ENCODE peak calls at places on chromosomes 5 and 9, in seven cellular contexts. R is mucosa of descending colon; D is HFF-Myc; B is fibroblast of mammary gland; E is CD8-positive, alpha-beta T cell; I is prostate gland; J is HCT116. X is an unnamed sample.

GRCh38 chr5:159088371-159088770 is 11.3 kb downstream of the EBF1 start:
- DNase-seq in I (no peak), J (no peak), R (no peak), E (no peak), D (no peak), B (no peak), X (no peak)

GRCh38 chr5:172646716-172647285 is 5.7 kb downstream of the NEURL1B start:
- DNase-seq in D (no peak), J (no peak), R (peak), B (no peak), E (no peak), I (no peak), X (no peak)

GRCh38 chr5:149267241-149267973 is 4.3 kb upstream of the AFAP1L1 start:
- DNase-seq in D (no peak), B (no peak), I (no peak), E (no peak), R (no peak), J (no peak), X (no peak)

GRCh38 chr5:147483961-147484707 is 25.7 kb downstream of the DPYSL3 start:
- DNase-seq in R (peak), E (no peak), D (peak), I (no peak), J (no peak), B (peak), X (peak)

GRCh38 chr5:116575635-116576042 is 1.0 kb upstream of the SEMA6A start:
- DNase-seq in J (no peak), D (no peak), R (peak), E (no peak), I (peak), B (no peak), X (no peak)

GRCh38 chr5:145904743-145905142 is 31.6 kb upstream of the SH3RF2 start:
- DNase-seq in R (no peak), D (no peak), J (no peak), B (no peak), E (no peak), I (no peak), X (no peak)

GRCh38 chr5:125302577-125302976 is 556.1 kb upstream of the ZNF608 start:
- DNase-seq in B (no peak), E (no peak), J (no peak), I (no peak), D (no peak), R (no peak), X (no peak)

GRCh38 chr5:89308606-89309040 is 425.6 kb upstream of the MEF2C start:
- DNase-seq in I (no peak), D (no peak), E (no peak), B (no peak), R (no peak), J (no peak), X (no peak)

GRCh38 chr5:107557051-107557658 is 113.6 kb downstream of the EFNA5 start:
- DNase-seq in B (no peak), J (peak), R (no peak), E (no peak), I (peak), D (no peak), X (peak)

GRCh38 chr9:96524045-96524444 is 74.1 kb downstream of the HABP4 start:
- DNase-seq in B (no peak), D (no peak), E (no peak), J (no peak), I (no peak), R (no peak), X (peak)

GRCh38 chr5:141850786-141851185 is 27.4 kb downstream of the PCDH1 start:
- DNase-seq in I (no peak), J (no peak), E (no peak), B (no peak), D (no peak), R (no peak), X (no peak)

GRCh38 chr9:32251539-32251938 is 132.9 kb upstream of the ACO1 start:
- DNase-seq in R (no peak), J (peak), B (peak), E (no peak), D (peak), I (peak), X (peak)

GRCh38 chr9:73411494-73411893 is 259.8 kb downstream of the ANXA1 start:
- DNase-seq in R (no peak), I (no peak), D (no peak), B (no peak), J (no peak), E (no peak), X (no peak)

GRCh38 chr9:113476511-113476916 is 13.0 kb downstream of the RGS3 start:
- DNase-seq in B (no peak), J (no peak), R (no peak), E (no peak), I (no peak), D (no peak), X (no peak)

GRCh38 chr5:156913719-156914370 is 49.2 kb downstream of the TIMD4 start:
- DNase-seq in R (no peak), D (no peak), E (no peak), J (no peak), I (no peak), B (no peak), X (no peak)

GRCh38 chr5:56527174-56527573 is 288.2 kb upstream of the MAP3K1 start:
- DNase-seq in J (no peak), E (no peak), R (no peak), B (no peak), I (no peak), D (no peak), X (no peak)

GRCh38 chr5:62042007-62042406 is 264.0 kb upstream of the KIF2A start:
- DNase-seq in R (no peak), J (no peak), E (no peak), I (no peak), D (no peak), B (no peak), X (no peak)

GRCh38 chr5:131384616-131385214 is 120.9 kb downstream of the CDC42SE2 start:
- DNase-seq in D (no peak), B (peak), I (no peak), J (no peak), R (no peak), E (no peak), X (no peak)

GRCh38 chr9:111965566-111966019 is 69.0 kb downstream of the UGCG start:
- DNase-seq in D (no peak), I (no peak), E (no peak), J (peak), R (no peak), B (peak), X (peak)

GRCh38 chr9:114061292-114061691 is 16.8 kb downstream of the AMBP start:
- DNase-seq in D (no peak), R (no peak), J (no peak), E (no peak), B (no peak), I (no peak), X (no peak)

GRCh38 chr9:11328326-11328725 is 715.5 kb upstream of the PTPRD start:
- DNase-seq in D (no peak), I (no peak), B (no peak), J (no peak), E (no peak), R (no peak), X (no peak)

GRCh38 chr9:99783799-99784198 is 37.9 kb upstream of the NR4A3 start:
- DNase-seq in B (no peak), I (no peak), D (no peak), E (no peak), J (no peak), R (no peak), X (no peak)

GRCh38 chr9:132026932-132027585 is 52.6 kb downstream of the MED27 start:
- DNase-seq in I (no peak), D (peak), E (no peak), R (no peak), B (no peak), J (no peak), X (peak)

GRCh38 chr9:110316255-110316921 is 21.3 kb downstream of the TXNDC8 start:
- DNase-seq in D (no peak), B (peak), I (no peak), R (no peak), E (no peak), J (no peak), X (no peak)

GRCh38 chr5:180670586-180671359 is 21.4 kb upstream of the FLT4 start:
- DNase-seq in D (no peak), J (peak), B (peak), I (peak), E (no peak), R (no peak), X (peak)

GRCh38 chr9:107586493-107586892 is 96.9 kb upstream of the KLF4 start:
- DNase-seq in J (no peak), B (no peak), R (no peak), E (no peak), D (no peak), I (no peak), X (no peak)

GRCh38 chr5:14327624-14328023 is 184.5 kb downstream of the TRIO start:
- DNase-seq in B (no peak), E (no peak), D (no peak), R (no peak), I (no peak), J (no peak), X (no peak)

GRCh38 chr5:7372399-7372798 is 23.5 kb upstream of the ADCY2 start:
- DNase-seq in D (no peak), I (no peak), E (no peak), J (no peak), B (no peak), R (no peak), X (no peak)

GRCh38 chr9:114770991-114771390 is 34.8 kb downstream of the TNFSF15 start:
- DNase-seq in D (no peak), I (no peak), J (no peak), B (no peak), R (no peak), E (no peak), X (no peak)

GRCh38 chr5:146007270-146007669 is 70.9 kb downstream of the SH3RF2 start:
- DNase-seq in J (peak), R (no peak), I (no peak), D (peak), B (peak), E (no peak), X (peak)

GRCh38 chr9:133685653-133686504 is 49.7 kb downstream of the DBH start:
- DNase-seq in E (no peak), I (no peak), D (no peak), R (no peak), J (no peak), B (no peak), X (no peak)

GRCh38 chr9:133460405-133461175 is 812 bp downstream of the CACFD1 start:
- DNase-seq in J (no peak), D (no peak), E (no peak), R (peak), B (no peak), I (peak), X (peak)

GRCh38 chr5:179866241-179867078 is 7.8 kb upstream of the MRNIP start:
- DNase-seq in B (peak), D (no peak), E (no peak), R (no peak), J (no peak), I (no peak), X (no peak)

GRCh38 chr9:26565131-26565530 is 327.5 kb downstream of the CAAP1 start:
- DNase-seq in E (no peak), B (no peak), D (no peak), R (no peak), I (no peak), J (no peak), X (no peak)

GRCh38 chr5:107218457-107219193 is 452.1 kb downstream of the EFNA5 start:
- DNase-seq in I (no peak), R (no peak), J (no peak), B (peak), D (no peak), E (no peak), X (peak)

GRCh38 chr9:34171753-34172535 is 6.9 kb upstream of the UBAP1 start:
- DNase-seq in D (no peak), E (no peak), R (no peak), J (no peak), I (no peak), B (no peak), X (no peak)

GRCh38 chr9:63859475-63860215 is 1425.4 kb downstream of the FOXD4L5 start:
- DNase-seq in B (peak), J (peak), E (no peak), D (no peak), R (no peak), I (peak), X (no peak)

GRCh38 chr5:143600396-143601075 is 197.1 kb upstream of the NR3C1 start:
- DNase-seq in R (no peak), E (no peak), D (no peak), I (no peak), J (no peak), B (peak), X (peak)

GRCh38 chr5:141850183-141850768 is 27.9 kb downstream of the PCDH1 start:
- DNase-seq in B (peak), E (no peak), J (no peak), I (peak), D (no peak), R (peak), X (peak)

GRCh38 chr5:114361724-114362196 is at the start of gene KCNN2:
- DNase-seq in I (peak), D (peak), E (no peak), R (peak), B (peak), J (no peak), X (peak)

DNA sequence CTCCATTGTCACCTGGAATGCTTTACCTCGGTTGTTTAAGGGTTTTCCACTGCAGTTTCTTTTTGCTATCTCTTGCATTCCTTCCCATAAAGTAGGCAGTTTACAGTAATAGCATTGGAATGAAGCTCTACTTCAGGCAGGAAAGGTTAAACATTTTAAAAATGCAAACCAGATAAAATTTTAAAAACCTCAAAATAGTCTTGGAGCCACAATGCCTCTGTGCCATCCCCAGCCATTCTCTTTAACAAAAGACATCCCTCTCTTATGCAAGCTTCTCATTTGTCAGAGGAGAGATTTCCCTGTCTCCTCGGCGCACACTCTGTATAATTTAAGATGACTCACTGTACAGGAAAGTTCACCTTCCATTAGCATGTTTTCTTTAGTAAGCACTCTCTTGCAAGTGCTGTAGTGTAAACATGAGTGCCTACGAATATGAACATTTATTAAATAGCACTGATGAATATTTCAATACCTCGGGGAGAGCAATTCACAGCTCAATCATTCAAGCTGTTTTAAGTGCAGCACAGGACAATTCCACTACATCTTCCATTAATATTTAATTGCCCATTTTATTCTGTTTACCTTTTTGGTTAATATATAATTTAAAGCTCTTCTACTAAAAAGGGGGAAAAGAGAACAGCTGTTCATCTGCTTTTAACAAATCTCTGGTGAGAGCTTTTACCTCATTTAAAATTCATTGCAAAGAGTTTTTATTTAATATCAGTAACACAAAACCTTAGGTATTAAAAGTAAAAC is 343.6 kb downstream of the SPATA31D1 start:
- DNase-seq in R (no peak), I (no peak), B (peak), E (no peak), D (peak), J (no peak), X (peak)
- H3K4me3 ChIP-seq in R (no peak), I (no peak), B (no peak), E (no peak), D (peak), J (no peak), X (no peak)

GRCh38 chr5:60507687-60508086 is 192.3 kb downstream of the DEPDC1B start:
- DNase-seq in E (no peak), J (no peak), B (peak), D (no peak), I (no peak), R (no peak), X (no peak)
- TF ChIP-seq CTCF in E (no peak), J (no peak), B (no peak), D (no peak), I (no peak), R (no peak), X (no peak)

GRCh38 chr9:135903358-135903656 is 4.0 kb downstream of the CAMSAP1 start:
- DNase-seq in D (no peak), I (no peak), R (no peak), E (no peak), B (no peak), J (no peak), X (no peak)

GRCh38 chr9:135904121-135904520 is 3.2 kb downstream of the CAMSAP1 start:
- DNase-seq in I (no peak), E (no peak), B (no peak), J (no peak), R (no peak), D (no peak), X (no peak)

GRCh38 chr9:135901036-135901758 is 6.1 kb downstream of the CAMSAP1 start:
- DNase-seq in I (no peak), R (no peak), B (no peak), J (no peak), D (no peak), E (no peak), X (no peak)

GRCh38 chr9:135902655-135903357 is 4.5 kb downstream of the CAMSAP1 start:
- DNase-seq in D (no peak), J (no peak), I (peak), E (no peak), R (no peak), B (no peak), X (no peak)

GRCh38 chr9:135901826-135902225 is 5.5 kb downstream of the CAMSAP1 start:
- DNase-seq in R (no peak), B (no peak), E (no peak), J (no peak), D (no peak), I (no peak), X (no peak)
- H3K4me3 ChIP-seq in R (no peak), B (no peak), E (no peak), J (no peak), D (no peak), I (no peak), X (no peak)

GRCh38 chr5:53128481-53128880 is 18.9 kb upstream of the MOCS2 start:
- DNase-seq in J (no peak), I (no peak), B (no peak), E (no peak), D (no peak), R (no peak), X (no peak)

GRCh38 chr5:53126514-53126913 is 17.0 kb upstream of the MOCS2 start:
- DNase-seq in D (no peak), I (no peak), B (peak), J (no peak), R (no peak), E (no peak), X (peak)

GRCh38 chr5:53127107-53127506 is 17.6 kb upstream of the MOCS2 start:
- DNase-seq in B (no peak), E (no peak), R (no peak), J (no peak), D (no peak), I (no peak), X (no peak)

GRCh38 chr5:53120165-53120564 is 10.6 kb upstream of the MOCS2 start:
- DNase-seq in E (no peak), I (no peak), R (no peak), J (no peak), D (no peak), B (no peak), X (no peak)

GRCh38 chr5:53123702-53124101 is 14.1 kb upstream of the MOCS2 start:
- DNase-seq in B (peak), J (no peak), R (no peak), E (no peak), I (no peak), D (no peak), X (peak)
- TF ChIP-seq CTCF in B (no peak), J (no peak), R (no peak), E (no peak), I (no peak), D (no peak), X (peak)

GRCh38 chr9:88932766-88933165 is 58.5 kb upstream of the S1PR3 start:
- DNase-seq in I (no peak), B (no peak), E (no peak), D (no peak), R (no peak), J (no peak), X (no peak)
- H3K4me3 ChIP-seq in I (no peak), B (no peak), E (no peak), D (no peak), R (no peak), J (no peak), X (no peak)

X was measured in AG10803.